ENCODE peak calls at places on chromosomes 4 and X, in ten cellular contexts. One of them, this sample, is unnamed.

GRCh38 chr4:142708231-142708630 is 137.9 kb downstream of the INPP4B start:
- DNase-seq in transverse colon: no peak
- DNase-seq in CD4-positive, CD25-positive, alpha-beta regulatory T cell: no peak
- DNase-seq in A549: no peak
- DNase-seq in heart right ventricle: no peak
- DNase-seq in heart left ventricle: no peak
- DNase-seq in PC-9: no peak
- DNase-seq in ovary: no peak
- DNase-seq in SK-N-SH: no peak
- DNase-seq in OCI-LY7: no peak
- DNase-seq in this sample: no peak

GRCh38 chr4:123649644-123650356 is 253.2 kb downstream of the SPRY1 start:
- DNase-seq in transverse colon: peak; percentile 38
- DNase-seq in CD4-positive, CD25-positive, alpha-beta regulatory T cell: no peak
- DNase-seq in A549: peak; percentile 23
- DNase-seq in heart right ventricle: peak; percentile 42
- DNase-seq in heart left ventricle: peak; percentile 40
- DNase-seq in PC-9: no peak
- DNase-seq in ovary: no peak
- DNase-seq in SK-N-SH: no peak
- DNase-seq in OCI-LY7: no peak
- DNase-seq in this sample: peak; percentile 87

GRCh38 chrX:23694606-23695005 is 27.3 kb downstream of the PRDX4 start:
- DNase-seq in transverse colon: peak; percentile 55
- DNase-seq in CD4-positive, CD25-positive, alpha-beta regulatory T cell: peak; percentile 37
- DNase-seq in A549: peak; percentile 33
- DNase-seq in heart right ventricle: peak; percentile 49
- DNase-seq in heart left ventricle: peak; percentile 50
- DNase-seq in PC-9: peak; percentile 43
- DNase-seq in ovary: peak; percentile 51
- DNase-seq in SK-N-SH: peak; percentile 67
- DNase-seq in OCI-LY7: peak; percentile 65
- DNase-seq in this sample: peak; percentile 73

GRCh38 chrX:27746516-27746915 is 61.3 kb upstream of the MAGEB10 start:
- DNase-seq in transverse colon: no peak
- DNase-seq in CD4-positive, CD25-positive, alpha-beta regulatory T cell: no peak
- DNase-seq in A549: no peak
- DNase-seq in heart right ventricle: no peak
- DNase-seq in heart left ventricle: no peak
- DNase-seq in PC-9: no peak
- DNase-seq in ovary: no peak
- DNase-seq in SK-N-SH: no peak
- DNase-seq in OCI-LY7: no peak
- DNase-seq in this sample: no peak

GRCh38 chr4:3291969-3292570 is 751 bp upstream of the RGS12 start:
- DNase-seq in transverse colon: peak; percentile 74
- DNase-seq in CD4-positive, CD25-positive, alpha-beta regulatory T cell: no peak
- DNase-seq in A549: peak; percentile 36
- DNase-seq in heart right ventricle: peak; percentile 45
- DNase-seq in heart left ventricle: peak; percentile 68
- DNase-seq in PC-9: no peak
- DNase-seq in ovary: peak; percentile 57
- DNase-seq in SK-N-SH: peak; percentile 84
- DNase-seq in OCI-LY7: peak; percentile 4
- DNase-seq in this sample: peak; percentile 42

GRCh38 chr4:4477796-4478195 is 64.1 kb downstream of the STX18 start:
- DNase-seq in transverse colon: no peak
- DNase-seq in CD4-positive, CD25-positive, alpha-beta regulatory T cell: no peak
- DNase-seq in A549: no peak
- DNase-seq in heart right ventricle: no peak
- DNase-seq in heart left ventricle: no peak
- DNase-seq in PC-9: no peak
- DNase-seq in ovary: no peak
- DNase-seq in SK-N-SH: no peak
- DNase-seq in OCI-LY7: no peak
- DNase-seq in this sample: no peak

GRCh38 chrX:12798601-12799000 is 7.4 kb downstream of the PRPS2 start:
- DNase-seq in transverse colon: no peak
- DNase-seq in CD4-positive, CD25-positive, alpha-beta regulatory T cell: no peak
- DNase-seq in A549: no peak
- DNase-seq in heart right ventricle: no peak
- DNase-seq in heart left ventricle: no peak
- DNase-seq in PC-9: no peak
- DNase-seq in ovary: no peak
- DNase-seq in SK-N-SH: no peak
- DNase-seq in OCI-LY7: no peak
- DNase-seq in this sample: no peak

GRCh38 chr4:2042207-2042946 is 16.8 kb upstream of the NAT8L start:
- DNase-seq in transverse colon: peak; percentile 41
- DNase-seq in CD4-positive, CD25-positive, alpha-beta regulatory T cell: peak; percentile 28
- DNase-seq in A549: no peak
- DNase-seq in heart right ventricle: no peak
- DNase-seq in heart left ventricle: no peak
- DNase-seq in PC-9: no peak
- DNase-seq in ovary: no peak
- DNase-seq in SK-N-SH: peak; percentile 81
- DNase-seq in OCI-LY7: peak; percentile 22
- DNase-seq in this sample: no peak

GRCh38 chr4:106201373-106201772 is 114.6 kb downstream of the TBCK start:
- DNase-seq in transverse colon: no peak
- DNase-seq in CD4-positive, CD25-positive, alpha-beta regulatory T cell: no peak
- DNase-seq in A549: no peak
- DNase-seq in heart right ventricle: no peak
- DNase-seq in heart left ventricle: no peak
- DNase-seq in PC-9: no peak
- DNase-seq in ovary: no peak
- DNase-seq in SK-N-SH: peak; percentile 28
- DNase-seq in OCI-LY7: peak; percentile 14
- DNase-seq in this sample: peak; percentile 37

GRCh38 chr4:81651500-81651899 is 179.8 kb upstream of the RASGEF1B start:
- DNase-seq in transverse colon: no peak
- DNase-seq in CD4-positive, CD25-positive, alpha-beta regulatory T cell: no peak
- DNase-seq in A549: no peak
- DNase-seq in heart right ventricle: no peak
- DNase-seq in heart left ventricle: no peak
- DNase-seq in PC-9: peak; percentile 50
- DNase-seq in ovary: no peak
- DNase-seq in SK-N-SH: no peak
- DNase-seq in OCI-LY7: peak; percentile 46
- DNase-seq in this sample: no peak

GRCh38 chrX:45261005-45261404 is 60.3 kb upstream of the DIPK2B start:
- DNase-seq in transverse colon: no peak
- DNase-seq in CD4-positive, CD25-positive, alpha-beta regulatory T cell: no peak
- DNase-seq in A549: no peak
- DNase-seq in heart right ventricle: no peak
- DNase-seq in heart left ventricle: no peak
- DNase-seq in PC-9: no peak
- DNase-seq in ovary: no peak
- DNase-seq in SK-N-SH: no peak
- DNase-seq in OCI-LY7: no peak
- DNase-seq in this sample: no peak

GRCh38 chrX:9539611-9540387 is 74.9 kb downstream of the TBL1X start:
- DNase-seq in transverse colon: no peak
- DNase-seq in CD4-positive, CD25-positive, alpha-beta regulatory T cell: no peak
- DNase-seq in A549: no peak
- DNase-seq in heart right ventricle: no peak
- DNase-seq in heart left ventricle: no peak
- DNase-seq in PC-9: no peak
- DNase-seq in ovary: no peak
- DNase-seq in SK-N-SH: no peak
- DNase-seq in OCI-LY7: no peak
- DNase-seq in this sample: no peak

GRCh38 chr4:173247316-173247715 is 78.7 kb downstream of the GALNT7 start:
- DNase-seq in transverse colon: no peak
- DNase-seq in CD4-positive, CD25-positive, alpha-beta regulatory T cell: no peak
- DNase-seq in A549: no peak
- DNase-seq in heart right ventricle: no peak
- DNase-seq in heart left ventricle: no peak
- DNase-seq in PC-9: no peak
- DNase-seq in ovary: no peak
- DNase-seq in SK-N-SH: no peak
- DNase-seq in OCI-LY7: no peak
- DNase-seq in this sample: no peak
- H3K4me1 ChIP-seq in transverse colon: peaks cover 5% of the 10 kb centered on the region
- H3K4me1 ChIP-seq in CD4-positive, CD25-positive, alpha-beta regulatory T cell: no peaks in the 10 kb centered on the region
- H3K4me1 ChIP-seq in A549: peaks cover 27% of the 10 kb centered on the region
- H3K4me1 ChIP-seq in heart right ventricle: no peaks in the 10 kb centered on the region
- H3K4me1 ChIP-seq in heart left ventricle: no peaks in the 10 kb centered on the region
- H3K4me1 ChIP-seq in PC-9: peaks cover 22% of the 10 kb centered on the region
- H3K4me1 ChIP-seq in ovary: peaks cover 7% of the 10 kb centered on the region
- H3K4me1 ChIP-seq in SK-N-SH: peaks cover 16% of the 10 kb centered on the region
- H3K4me1 ChIP-seq in OCI-LY7: peaks cover 44% of the 10 kb centered on the region
- H3K4me1 ChIP-seq in this sample: no peaks in the 10 kb centered on the region

DNA sequence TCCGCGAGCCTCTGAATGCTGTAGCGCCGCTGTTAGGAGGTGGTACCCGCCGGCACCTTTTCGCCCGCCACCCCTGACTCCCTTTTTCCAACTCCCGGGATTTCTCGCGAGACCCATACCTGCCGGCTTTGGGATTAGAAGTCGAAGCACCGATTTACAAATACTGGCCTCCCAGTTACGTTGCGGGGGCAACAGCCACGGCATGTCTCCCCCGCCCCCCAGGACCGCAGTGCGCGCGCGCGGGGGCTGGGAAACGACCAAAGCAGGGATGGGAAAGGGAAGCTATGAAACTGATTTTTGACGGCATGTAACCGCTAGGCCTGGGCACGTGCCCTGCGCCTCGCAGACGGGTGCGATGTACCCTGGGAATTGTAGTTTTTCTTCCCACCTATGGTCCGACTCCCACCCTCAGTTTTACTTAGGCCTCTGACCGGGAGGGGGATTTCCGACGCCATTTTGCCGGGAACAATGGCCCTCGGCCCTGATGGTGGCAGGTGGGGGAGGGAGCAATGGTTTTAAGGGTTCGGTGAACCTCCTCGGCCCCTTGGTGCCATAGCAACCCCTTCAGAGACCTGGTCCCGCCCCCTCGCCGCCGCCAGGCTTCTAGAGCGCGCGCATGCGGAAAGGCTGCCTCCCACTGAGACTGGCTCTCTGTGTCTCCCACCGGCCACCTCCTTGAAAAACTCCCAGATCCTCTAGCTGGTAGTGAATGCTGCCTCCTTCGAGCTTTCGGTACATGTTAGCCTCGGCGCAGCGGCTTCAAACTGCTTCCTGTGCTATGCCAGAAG is 772 bp upstream of the WNK3 start:
- DNase-seq in transverse colon: peak; percentile 20
- DNase-seq in CD4-positive, CD25-positive, alpha-beta regulatory T cell: peak; percentile 14
- DNase-seq in A549: no peak
- DNase-seq in heart right ventricle: peak; percentile 33
- DNase-seq in heart left ventricle: peak; percentile 32
- DNase-seq in PC-9: no peak
- DNase-seq in ovary: peak; percentile 72
- DNase-seq in SK-N-SH: peak; percentile 71
- DNase-seq in OCI-LY7: no peak
- DNase-seq in this sample: peak; percentile 87
- H3K27ac ChIP-seq in transverse colon: peak overlapping the region; percentile 70
- H3K27ac ChIP-seq in CD4-positive, CD25-positive, alpha-beta regulatory T cell: no peak overlapping the region
- H3K27ac ChIP-seq in A549: no peak overlapping the region
- H3K27ac ChIP-seq in heart right ventricle: no peak overlapping the region
- H3K27ac ChIP-seq in heart left ventricle: no peak overlapping the region
- H3K27ac ChIP-seq in PC-9: no peak overlapping the region
- H3K27ac ChIP-seq in ovary: peak overlapping the region; percentile 98
- H3K27ac ChIP-seq in SK-N-SH: peak overlapping the region; percentile 91
- H3K27ac ChIP-seq in OCI-LY7: no peak overlapping the region
- H3K27ac ChIP-seq in this sample: peak overlapping the region; percentile 94

GRCh38 chrX:19747672-19748610 is 139.5 kb downstream of the SH3KBP1 start:
- DNase-seq in transverse colon: peak; percentile 48
- DNase-seq in CD4-positive, CD25-positive, alpha-beta regulatory T cell: peak; percentile 84
- DNase-seq in A549: no peak
- DNase-seq in heart right ventricle: no peak
- DNase-seq in heart left ventricle: peak; percentile 18
- DNase-seq in PC-9: no peak
- DNase-seq in ovary: no peak
- DNase-seq in SK-N-SH: no peak
- DNase-seq in OCI-LY7: peak; percentile 83
- DNase-seq in this sample: no peak
- H3K4me1 ChIP-seq in transverse colon: no peaks in the 10 kb centered on the region
- H3K4me1 ChIP-seq in CD4-positive, CD25-positive, alpha-beta regulatory T cell: peaks cover 93% of the 10 kb centered on the region
- H3K4me1 ChIP-seq in A549: no peaks in the 10 kb centered on the region
- H3K4me1 ChIP-seq in heart right ventricle: no peaks in the 10 kb centered on the region
- H3K4me1 ChIP-seq in heart left ventricle: no peaks in the 10 kb centered on the region
- H3K4me1 ChIP-seq in PC-9: no peaks in the 10 kb centered on the region
- H3K4me1 ChIP-seq in ovary: no peaks in the 10 kb centered on the region
- H3K4me1 ChIP-seq in SK-N-SH: no peaks in the 10 kb centered on the region
- H3K4me1 ChIP-seq in OCI-LY7: peaks cover 98% of the 10 kb centered on the region
- H3K4me1 ChIP-seq in this sample: no peaks in the 10 kb centered on the region

GRCh38 chr4:57104706-57105560 is 5.3 kb downstream of the IGFBP7 start:
- DNase-seq in transverse colon: no peak
- DNase-seq in CD4-positive, CD25-positive, alpha-beta regulatory T cell: no peak
- DNase-seq in A549: no peak
- DNase-seq in heart right ventricle: no peak
- DNase-seq in heart left ventricle: no peak
- DNase-seq in PC-9: no peak
- DNase-seq in ovary: no peak
- DNase-seq in SK-N-SH: no peak
- DNase-seq in OCI-LY7: no peak
- DNase-seq in this sample: peak; percentile 36

GRCh38 chr4:57102050-57102564 is 8.1 kb downstream of the IGFBP7 start:
- DNase-seq in transverse colon: peak; percentile 47
- DNase-seq in CD4-positive, CD25-positive, alpha-beta regulatory T cell: no peak
- DNase-seq in A549: no peak
- DNase-seq in heart right ventricle: peak; percentile 92
- DNase-seq in heart left ventricle: peak; percentile 87
- DNase-seq in PC-9: no peak
- DNase-seq in ovary: peak; percentile 73
- DNase-seq in SK-N-SH: no peak
- DNase-seq in OCI-LY7: no peak
- DNase-seq in this sample: peak; percentile 98

GRCh38 chr4:57099363-57099762 is 10.8 kb downstream of the IGFBP7 start:
- DNase-seq in transverse colon: no peak
- DNase-seq in CD4-positive, CD25-positive, alpha-beta regulatory T cell: no peak
- DNase-seq in A549: no peak
- DNase-seq in heart right ventricle: no peak
- DNase-seq in heart left ventricle: no peak
- DNase-seq in PC-9: no peak
- DNase-seq in ovary: no peak
- DNase-seq in SK-N-SH: no peak
- DNase-seq in OCI-LY7: no peak
- DNase-seq in this sample: no peak

GRCh38 chr4:57100979-57101629 is 9.1 kb downstream of the IGFBP7 start:
- DNase-seq in transverse colon: no peak
- DNase-seq in CD4-positive, CD25-positive, alpha-beta regulatory T cell: no peak
- DNase-seq in A549: no peak
- DNase-seq in heart right ventricle: no peak
- DNase-seq in heart left ventricle: no peak
- DNase-seq in PC-9: no peak
- DNase-seq in ovary: no peak
- DNase-seq in SK-N-SH: peak; percentile 51
- DNase-seq in OCI-LY7: no peak
- DNase-seq in this sample: peak; percentile 49

DNA sequence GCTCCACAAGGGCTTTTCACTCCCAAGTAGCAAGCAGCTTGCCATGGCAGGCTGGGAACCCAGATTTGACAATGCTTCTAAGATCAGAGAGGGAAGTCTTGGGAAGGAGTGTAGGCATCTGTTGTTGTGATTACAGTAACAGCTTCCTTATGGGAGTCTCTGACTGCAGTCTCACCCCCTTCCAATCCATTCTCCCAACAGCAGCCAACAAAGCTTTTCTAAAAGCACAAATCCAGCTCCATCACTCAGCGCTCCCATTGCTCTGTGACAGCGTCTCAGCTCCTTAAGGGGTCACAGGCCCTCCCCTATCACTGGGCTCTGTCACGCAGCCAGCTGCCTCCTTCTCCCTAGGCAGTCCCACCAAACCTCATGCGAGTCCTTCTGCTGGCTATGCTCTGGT is 7.1 kb downstream of the IGFBP7 start:
- DNase-seq in transverse colon: no peak
- DNase-seq in CD4-positive, CD25-positive, alpha-beta regulatory T cell: no peak
- DNase-seq in A549: no peak
- DNase-seq in heart right ventricle: peak; percentile 57
- DNase-seq in heart left ventricle: no peak
- DNase-seq in PC-9: no peak
- DNase-seq in ovary: no peak
- DNase-seq in SK-N-SH: no peak
- DNase-seq in OCI-LY7: no peak
- DNase-seq in this sample: peak; percentile 62
- H3K27ac ChIP-seq in transverse colon: peak overlapping the region; percentile 88
- H3K27ac ChIP-seq in CD4-positive, CD25-positive, alpha-beta regulatory T cell: no peak overlapping the region
- H3K27ac ChIP-seq in A549: peak overlapping the region; percentile 88
- H3K27ac ChIP-seq in heart right ventricle: peak overlapping the region; percentile 90
- H3K27ac ChIP-seq in heart left ventricle: peak overlapping the region; percentile 65
- H3K27ac ChIP-seq in PC-9: no peak overlapping the region
- H3K27ac ChIP-seq in ovary: peak overlapping the region; percentile 72
- H3K27ac ChIP-seq in SK-N-SH: peak overlapping the region; percentile 59
- H3K27ac ChIP-seq in OCI-LY7: no peak overlapping the region
- H3K27ac ChIP-seq in this sample: peak overlapping the region; percentile 93